ENCODE peak calls at places on chromosomes 12 and 14, in six cellular contexts. One of them, this sample, is unnamed.

GRCh38 chr12:107079172-107080011 is 14.0 kb downstream of the CRY1 start:
- DNase-seq in foreskin fibroblast: peak
- DNase-seq in astrocyte of the spinal cord: peak
- DNase-seq in transverse colon: no peak
- DNase-seq in astrocyte: peak
- DNase-seq in BJ: no peak
- DNase-seq in this sample: no peak

GRCh38 chr14:53946404-53947400 is 9.9 kb downstream of the BMP4 start:
- DNase-seq in astrocyte: no peak
- DNase-seq in astrocyte of the spinal cord: peak
- DNase-seq in foreskin fibroblast: no peak
- DNase-seq in transverse colon: no peak
- DNase-seq in BJ: no peak
- DNase-seq in this sample: no peak

GRCh38 chr12:66268562-66268961 is 33.7 kb upstream of the HELB start:
- DNase-seq in astrocyte of the spinal cord: no peak
- DNase-seq in foreskin fibroblast: no peak
- DNase-seq in BJ: no peak
- DNase-seq in astrocyte: no peak
- DNase-seq in transverse colon: no peak
- DNase-seq in this sample: no peak

GRCh38 chr14:64640839-64641238 is 63.4 kb upstream of the PLEKHG3 start:
- DNase-seq in foreskin fibroblast: no peak
- DNase-seq in BJ: no peak
- DNase-seq in astrocyte: no peak
- DNase-seq in astrocyte of the spinal cord: no peak
- DNase-seq in transverse colon: no peak
- DNase-seq in this sample: no peak

GRCh38 chr14:26598672-26599131 is 869 bp upstream of the NOVA1 start:
- DNase-seq in BJ: no peak
- DNase-seq in astrocyte of the spinal cord: no peak
- DNase-seq in astrocyte: no peak
- DNase-seq in transverse colon: no peak
- DNase-seq in foreskin fibroblast: no peak
- DNase-seq in this sample: no peak

GRCh38 chr12:120290541-120291312 is 976 bp downstream of the RNU4-2 start:
- DNase-seq in foreskin fibroblast: no peak
- DNase-seq in transverse colon: peak
- DNase-seq in astrocyte: peak
- DNase-seq in BJ: no peak
- DNase-seq in astrocyte of the spinal cord: no peak
- DNase-seq in this sample: no peak

GRCh38 chr12:128680555-128680954 is 143.2 kb downstream of the SLC15A4 start:
- DNase-seq in astrocyte: no peak
- DNase-seq in astrocyte of the spinal cord: no peak
- DNase-seq in BJ: no peak
- DNase-seq in transverse colon: no peak
- DNase-seq in foreskin fibroblast: no peak
- DNase-seq in this sample: no peak

GRCh38 chr14:49820176-49820575 is 32.4 kb downstream of the NEMF start:
- DNase-seq in transverse colon: no peak
- DNase-seq in astrocyte of the spinal cord: no peak
- DNase-seq in foreskin fibroblast: no peak
- DNase-seq in astrocyte: no peak
- DNase-seq in BJ: no peak
- DNase-seq in this sample: no peak

GRCh38 chr12:47270782-47271664 is 191.3 kb upstream of the AMIGO2 start:
- DNase-seq in foreskin fibroblast: peak
- DNase-seq in transverse colon: no peak
- DNase-seq in astrocyte: peak
- DNase-seq in BJ: peak
- DNase-seq in astrocyte of the spinal cord: peak
- DNase-seq in this sample: peak

GRCh38 chr12:121837680-121838079 is 21.0 kb downstream of the HPD start:
- DNase-seq in BJ: no peak
- DNase-seq in foreskin fibroblast: no peak
- DNase-seq in astrocyte: no peak
- DNase-seq in transverse colon: no peak
- DNase-seq in astrocyte of the spinal cord: no peak
- DNase-seq in this sample: no peak

GRCh38 chr14:45426685-45427282 is 173.8 kb upstream of the MIS18BP1 start:
- DNase-seq in astrocyte of the spinal cord: peak
- DNase-seq in astrocyte: peak
- DNase-seq in transverse colon: no peak
- DNase-seq in BJ: no peak
- DNase-seq in foreskin fibroblast: peak
- DNase-seq in this sample: peak

GRCh38 chr12:31740618-31741017 is 11.8 kb upstream of the AMN1 start:
- DNase-seq in astrocyte of the spinal cord: no peak
- DNase-seq in foreskin fibroblast: no peak
- DNase-seq in BJ: no peak
- DNase-seq in astrocyte: no peak
- DNase-seq in transverse colon: no peak
- DNase-seq in this sample: no peak

GRCh38 chr12:79370021-79370420 is 320.7 kb downstream of the PAWR start:
- DNase-seq in transverse colon: no peak
- DNase-seq in BJ: no peak
- DNase-seq in astrocyte of the spinal cord: no peak
- DNase-seq in astrocyte: no peak
- DNase-seq in foreskin fibroblast: no peak
- DNase-seq in this sample: no peak

GRCh38 chr12:131642101-131642540 is 68.8 kb upstream of the SFSWAP start:
- DNase-seq in astrocyte: no peak
- DNase-seq in transverse colon: no peak
- DNase-seq in foreskin fibroblast: no peak
- DNase-seq in BJ: no peak
- DNase-seq in astrocyte of the spinal cord: no peak
- DNase-seq in this sample: no peak

GRCh38 chr12:101856030-101856429 is 21.4 kb upstream of the DRAM1 start:
- DNase-seq in BJ: no peak
- DNase-seq in foreskin fibroblast: no peak
- DNase-seq in astrocyte: no peak
- DNase-seq in transverse colon: no peak
- DNase-seq in astrocyte of the spinal cord: no peak
- DNase-seq in this sample: no peak

GRCh38 chr12:32661706-32662105 is 17.4 kb upstream of the DNM1L start:
- DNase-seq in astrocyte of the spinal cord: no peak
- DNase-seq in foreskin fibroblast: no peak
- DNase-seq in BJ: no peak
- DNase-seq in astrocyte: no peak
- DNase-seq in transverse colon: no peak
- DNase-seq in this sample: no peak

GRCh38 chr12:70402597-70402996 is 36.5 kb downstream of the KCNMB4 start:
- DNase-seq in astrocyte of the spinal cord: no peak
- DNase-seq in astrocyte: no peak
- DNase-seq in BJ: no peak
- DNase-seq in foreskin fibroblast: no peak
- DNase-seq in transverse colon: no peak
- DNase-seq in this sample: no peak

GRCh38 chr14:90850487-90850886 is 34.3 kb upstream of the TTC7B start:
- DNase-seq in foreskin fibroblast: peak
- DNase-seq in astrocyte of the spinal cord: peak
- DNase-seq in BJ: no peak
- DNase-seq in transverse colon: no peak
- DNase-seq in astrocyte: peak
- DNase-seq in this sample: no peak

GRCh38 chr12:101521136-101521535 is 46.0 kb downstream of the SPIC start:
- DNase-seq in astrocyte: no peak
- DNase-seq in BJ: no peak
- DNase-seq in foreskin fibroblast: no peak
- DNase-seq in astrocyte of the spinal cord: no peak
- DNase-seq in transverse colon: no peak
- DNase-seq in this sample: no peak

GRCh38 chr12:50231346-50231745 is 52.0 kb downstream of the LIMA1 start:
- DNase-seq in astrocyte of the spinal cord: no peak
- DNase-seq in foreskin fibroblast: no peak
- DNase-seq in BJ: no peak
- DNase-seq in transverse colon: no peak
- DNase-seq in astrocyte: no peak
- DNase-seq in this sample: no peak

GRCh38 chr12:32309811-32310755 is 89.3 kb upstream of the FGD4 start:
- DNase-seq in foreskin fibroblast: no peak
- DNase-seq in transverse colon: no peak
- DNase-seq in astrocyte of the spinal cord: no peak
- DNase-seq in BJ: no peak
- DNase-seq in astrocyte: no peak
- DNase-seq in this sample: no peak

GRCh38 chr12:55745361-55746146 is 2.6 kb downstream of the GDF11 start:
- DNase-seq in astrocyte of the spinal cord: peak
- DNase-seq in BJ: no peak
- DNase-seq in transverse colon: no peak
- DNase-seq in foreskin fibroblast: no peak
- DNase-seq in astrocyte: no peak
- DNase-seq in this sample: no peak

GRCh38 chr14:88194531-88194930 is 128.5 kb downstream of the KCNK10 start:
- DNase-seq in astrocyte of the spinal cord: no peak
- DNase-seq in transverse colon: no peak
- DNase-seq in BJ: no peak
- DNase-seq in foreskin fibroblast: no peak
- DNase-seq in astrocyte: no peak
- DNase-seq in this sample: no peak

GRCh38 chr14:78598046-78598652 is 428.0 kb downstream of the NRXN3 start:
- DNase-seq in astrocyte: peak
- DNase-seq in transverse colon: peak
- DNase-seq in astrocyte of the spinal cord: peak
- DNase-seq in BJ: no peak
- DNase-seq in foreskin fibroblast: peak
- DNase-seq in this sample: no peak

GRCh38 chr12:12017135-12017581 is 53.6 kb upstream of the BCL2L14 start:
- DNase-seq in foreskin fibroblast: no peak
- DNase-seq in astrocyte of the spinal cord: no peak
- DNase-seq in transverse colon: no peak
- DNase-seq in astrocyte: no peak
- DNase-seq in BJ: no peak
- DNase-seq in this sample: no peak

GRCh38 chr12:102955926-102956737 is 1.3 kb upstream of the ASCL1 start:
- DNase-seq in foreskin fibroblast: no peak
- DNase-seq in astrocyte of the spinal cord: no peak
- DNase-seq in BJ: no peak
- DNase-seq in astrocyte: no peak
- DNase-seq in transverse colon: no peak
- DNase-seq in this sample: no peak

GRCh38 chr14:50344831-50345563 is 32.9 kb downstream of the DMAC2L start:
- DNase-seq in BJ: peak
- DNase-seq in astrocyte of the spinal cord: no peak
- DNase-seq in astrocyte: no peak
- DNase-seq in transverse colon: no peak
- DNase-seq in foreskin fibroblast: no peak
- DNase-seq in this sample: peak

GRCh38 chr12:108133482-108133881 is 4.4 kb downstream of the WSCD2 start:
- DNase-seq in transverse colon: no peak
- DNase-seq in astrocyte: no peak
- DNase-seq in foreskin fibroblast: no peak
- DNase-seq in astrocyte of the spinal cord: no peak
- DNase-seq in BJ: no peak
- DNase-seq in this sample: no peak

GRCh38 chr12:108131657-108132126 is 2.6 kb downstream of the WSCD2 start:
- DNase-seq in astrocyte: no peak
- DNase-seq in astrocyte of the spinal cord: no peak
- DNase-seq in foreskin fibroblast: no peak
- DNase-seq in transverse colon: no peak
- DNase-seq in BJ: no peak
- DNase-seq in this sample: no peak

GRCh38 chr12:108136697-108137096 is 7.6 kb downstream of the WSCD2 start:
- DNase-seq in BJ: no peak
- DNase-seq in astrocyte: no peak
- DNase-seq in astrocyte of the spinal cord: no peak
- DNase-seq in transverse colon: no peak
- DNase-seq in foreskin fibroblast: no peak
- DNase-seq in this sample: no peak

GRCh38 chr12:108135627-108136026 is 6.5 kb downstream of the WSCD2 start:
- DNase-seq in BJ: no peak
- DNase-seq in foreskin fibroblast: no peak
- DNase-seq in astrocyte of the spinal cord: no peak
- DNase-seq in astrocyte: no peak
- DNase-seq in transverse colon: no peak
- DNase-seq in this sample: no peak

DNA sequence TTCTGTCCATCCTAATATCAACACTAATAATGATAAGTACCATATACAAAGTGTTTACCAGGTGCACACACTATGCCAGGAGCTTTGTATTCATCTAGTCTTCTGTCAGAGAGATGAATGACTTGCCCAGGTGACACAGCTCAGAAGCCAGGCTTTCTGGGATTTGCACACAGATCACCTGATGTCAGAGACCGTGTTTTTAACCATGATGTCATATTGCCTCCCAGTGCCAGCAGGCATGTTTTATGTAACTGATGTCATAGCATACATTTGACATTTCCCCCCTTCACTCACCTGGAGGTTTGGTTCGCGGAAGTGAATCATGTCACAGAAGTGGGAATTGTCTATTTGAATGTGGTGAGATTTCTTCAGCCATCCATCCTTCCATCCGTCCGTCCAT is 5.7 kb downstream of the WSCD2 start:
- DNase-seq in BJ: no peak
- DNase-seq in astrocyte: no peak
- DNase-seq in astrocyte of the spinal cord: no peak
- DNase-seq in transverse colon: no peak
- DNase-seq in foreskin fibroblast: no peak
- DNase-seq in this sample: no peak
- TF ChIP-seq CTCF in BJ: no peak
- TF ChIP-seq CTCF in astrocyte: no peak
- TF ChIP-seq CTCF in astrocyte of the spinal cord: no peak
- TF ChIP-seq CTCF in transverse colon: no peak
- TF ChIP-seq CTCF in foreskin fibroblast: no peak
- TF ChIP-seq CTCF in this sample: no peak

GRCh38 chr12:21499765-21500164 is 1.7 kb downstream of the RECQL start:
- DNase-seq in astrocyte: no peak
- DNase-seq in foreskin fibroblast: no peak
- DNase-seq in transverse colon: no peak
- DNase-seq in BJ: no peak
- DNase-seq in astrocyte of the spinal cord: no peak
- DNase-seq in this sample: no peak
- H3K4me3 ChIP-seq in astrocyte: peak
- H3K4me3 ChIP-seq in foreskin fibroblast: peak
- H3K4me3 ChIP-seq in transverse colon: no peak
- H3K4me3 ChIP-seq in BJ: no peak
- H3K4me3 ChIP-seq in astrocyte of the spinal cord: peak
- H3K4me3 ChIP-seq in this sample: peak

GRCh38 chr14:103721334-103722120 is 5.9 kb downstream of the ZFYVE21 start:
- DNase-seq in astrocyte: peak
- DNase-seq in astrocyte of the spinal cord: peak
- DNase-seq in BJ: no peak
- DNase-seq in transverse colon: no peak
- DNase-seq in foreskin fibroblast: no peak
- DNase-seq in this sample: peak
- TF ChIP-seq CTCF in astrocyte: no peak
- TF ChIP-seq CTCF in astrocyte of the spinal cord: peak
- TF ChIP-seq CTCF in BJ: no peak
- TF ChIP-seq CTCF in transverse colon: no peak
- TF ChIP-seq CTCF in foreskin fibroblast: no peak
- TF ChIP-seq CTCF in this sample: no peak

DNA sequence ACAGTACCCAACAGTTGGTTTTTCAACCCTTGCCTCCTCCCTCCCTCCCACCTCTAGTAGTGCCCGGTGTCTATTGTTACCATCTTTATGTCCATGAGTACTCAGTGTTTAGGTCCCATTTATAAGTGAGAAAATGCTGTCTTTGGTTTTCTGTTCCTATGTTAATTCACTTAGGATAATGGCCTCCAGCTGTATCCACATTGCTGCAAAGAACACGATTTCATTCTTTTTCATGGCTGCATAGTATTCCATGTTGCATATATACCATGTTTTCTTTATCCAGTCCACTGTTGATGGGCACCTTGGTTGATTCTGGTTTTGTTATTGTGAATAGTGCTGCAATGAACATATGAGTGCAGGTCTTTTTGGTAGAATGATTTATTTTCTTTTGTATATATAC is 631.3 kb downstream of the MED13L start:
- DNase-seq in astrocyte of the spinal cord: no peak
- DNase-seq in foreskin fibroblast: no peak
- DNase-seq in astrocyte: no peak
- DNase-seq in transverse colon: no peak
- DNase-seq in BJ: no peak
- DNase-seq in this sample: no peak
- H3K4me3 ChIP-seq in astrocyte of the spinal cord: no peak
- H3K4me3 ChIP-seq in foreskin fibroblast: no peak
- H3K4me3 ChIP-seq in astrocyte: no peak
- H3K4me3 ChIP-seq in transverse colon: no peak
- H3K4me3 ChIP-seq in BJ: no peak
- H3K4me3 ChIP-seq in this sample: no peak

This sample was measured in AG09309.